ENCODE peak calls at places on chromosomes 12 and 14, in ten cellular contexts. D, E, C, W, G, J, F, A, S and N are unnamed samples.

GRCh38 chr14:72753044-72753710 is 140.7 kb downstream of the DPF3 start:
- DNase-seq in F (no peak), A (no peak), W (no peak), C (no peak), G (no peak), S (peak), D (no peak), E (no peak), J (no peak), N (no peak)

GRCh38 chr12:107386569-107386968 is 293.2 kb upstream of the CRY1 start:
- DNase-seq in C (no peak), E (no peak), J (no peak), G (no peak), F (no peak), D (no peak), A (no peak), W (no peak), S (no peak), N (no peak)

GRCh38 chr12:52990206-52990605 is 16.1 kb upstream of the EIF4B start:
- DNase-seq in F (no peak), C (no peak), W (no peak), A (no peak), E (no peak), G (no peak), J (peak), S (no peak), D (no peak), N (no peak)

GRCh38 chr12:52258335-52258901 is 16.0 kb upstream of the KRT86 start:
- DNase-seq in G (no peak), J (no peak), W (no peak), F (no peak), A (no peak), D (no peak), E (no peak), S (peak), C (no peak), N (no peak)

GRCh38 chr14:99265571-99265970 is 6.4 kb downstream of the BCL11B start:
- DNase-seq in E (no peak), C (no peak), S (no peak), F (no peak), J (no peak), A (no peak), D (no peak), G (no peak), W (no peak), N (no peak)

GRCh38 chr12:116358850-116359761 is 81.6 kb upstream of the MED13L start:
- DNase-seq in E (peak), C (peak), D (peak), J (peak), F (peak), G (peak), W (peak), S (peak), A (peak), N (peak)

GRCh38 chr14:81565441-81566290 is 32.0 kb upstream of the SEL1L start:
- DNase-seq in G (peak), C (no peak), J (no peak), F (peak), D (no peak), W (peak), A (no peak), E (no peak), S (no peak), N (no peak)

GRCh38 chr12:108394196-108394595 is 55.1 kb upstream of the CMKLR1 start:
- DNase-seq in D (no peak), C (peak), J (no peak), F (no peak), E (no peak), A (no peak), W (no peak), S (no peak), G (no peak), N (no peak)

GRCh38 chr12:81610955-81611889 is 147.9 kb downstream of the PPFIA2 start:
- DNase-seq in S (no peak), D (no peak), F (no peak), J (peak), E (no peak), W (peak), G (no peak), C (no peak), A (no peak), N (no peak)

GRCh38 chr14:56422703-56423213 is 156.8 kb upstream of the TMEM260 start:
- DNase-seq in A (peak), E (no peak), S (peak), D (peak), J (peak), W (peak), C (peak), G (peak), F (peak), N (peak)

GRCh38 chr12:77116277-77116676 is 50.9 kb upstream of the E2F7 start:
- DNase-seq in E (no peak), F (no peak), C (no peak), A (no peak), W (no peak), D (no peak), G (no peak), J (peak), S (no peak), N (no peak)

DNA sequence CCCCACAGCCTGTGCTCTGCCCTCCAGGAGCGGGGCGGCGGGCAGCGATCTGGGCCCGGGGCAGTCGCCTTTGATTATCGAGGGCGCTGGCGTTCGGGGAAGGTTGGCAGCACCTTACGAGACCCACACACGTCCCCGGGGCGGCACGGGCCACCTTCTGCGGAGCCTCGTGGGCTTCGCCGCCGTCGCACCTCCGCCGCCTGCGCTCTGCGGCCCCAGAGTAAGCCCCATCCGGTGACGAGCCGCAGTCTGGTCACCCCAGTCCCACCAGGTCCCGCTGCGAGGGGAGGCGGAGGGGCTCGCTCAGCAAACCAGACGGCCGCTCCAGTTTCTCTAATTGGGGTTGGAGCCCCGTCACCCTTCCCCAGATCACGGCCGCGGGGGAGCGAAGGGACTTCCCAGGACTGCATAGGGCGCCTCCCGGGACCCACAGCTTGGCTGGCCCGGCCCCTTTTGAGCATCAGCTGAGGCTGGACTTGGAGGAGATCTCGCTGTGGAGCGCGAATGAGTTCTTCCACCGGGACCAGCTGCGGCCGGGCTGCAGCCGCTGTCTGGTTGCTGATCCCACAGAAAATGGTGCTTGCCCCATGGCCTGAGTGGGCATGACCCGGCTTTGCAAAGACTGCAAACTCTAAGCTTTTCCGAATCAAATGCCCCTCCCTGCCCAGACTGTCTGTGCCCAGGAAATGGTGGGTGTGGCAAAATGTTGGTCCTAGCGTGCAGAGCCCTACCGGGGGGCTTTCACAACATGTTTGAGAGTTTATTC is 559 bp downstream of the LGALS3 start:
- DNase-seq in C (peak), F (no peak), S (peak), W (peak), E (peak), G (peak), D (peak), A (peak), J (peak), N (peak)
- TF ChIP-seq POLR2A in C (no peak), F (no peak), S (no peak), W (peak), E (no peak), G (peak), D (peak), A (peak), J (peak), N (no peak)

GRCh38 chr12:67648306-67649164 is at the start of gene DYRK2:
- DNase-seq in A (peak), F (peak), E (peak), J (peak), S (peak), W (peak), G (peak), D (peak), C (peak), N (peak)

GRCh38 chr12:67649165-67650126 is 901 bp downstream of the DYRK2 start:
- DNase-seq in J (no peak), G (peak), A (peak), F (no peak), E (peak), W (no peak), D (peak), C (peak), S (peak), N (peak)

GRCh38 chr12:67651380-67651695 is 2.8 kb downstream of the DYRK2 start:
- DNase-seq in S (no peak), F (no peak), W (peak), E (no peak), A (peak), C (no peak), D (no peak), G (peak), J (peak), N (no peak)

GRCh38 chr12:67650528-67651379 is 2.2 kb downstream of the DYRK2 start:
- DNase-seq in C (no peak), W (no peak), A (peak), S (no peak), J (no peak), E (no peak), G (no peak), F (no peak), D (no peak), N (peak)

GRCh38 chr12:67650127-67650495 is 1.6 kb downstream of the DYRK2 start:
- DNase-seq in E (no peak), J (no peak), S (no peak), W (no peak), G (no peak), F (no peak), A (no peak), C (peak), D (no peak), N (peak)
- TF ChIP-seq POLR2A in E (no peak), J (no peak), S (no peak), W (no peak), G (no peak), F (no peak), A (no peak), C (no peak), D (no peak), N (no peak)

DNA sequence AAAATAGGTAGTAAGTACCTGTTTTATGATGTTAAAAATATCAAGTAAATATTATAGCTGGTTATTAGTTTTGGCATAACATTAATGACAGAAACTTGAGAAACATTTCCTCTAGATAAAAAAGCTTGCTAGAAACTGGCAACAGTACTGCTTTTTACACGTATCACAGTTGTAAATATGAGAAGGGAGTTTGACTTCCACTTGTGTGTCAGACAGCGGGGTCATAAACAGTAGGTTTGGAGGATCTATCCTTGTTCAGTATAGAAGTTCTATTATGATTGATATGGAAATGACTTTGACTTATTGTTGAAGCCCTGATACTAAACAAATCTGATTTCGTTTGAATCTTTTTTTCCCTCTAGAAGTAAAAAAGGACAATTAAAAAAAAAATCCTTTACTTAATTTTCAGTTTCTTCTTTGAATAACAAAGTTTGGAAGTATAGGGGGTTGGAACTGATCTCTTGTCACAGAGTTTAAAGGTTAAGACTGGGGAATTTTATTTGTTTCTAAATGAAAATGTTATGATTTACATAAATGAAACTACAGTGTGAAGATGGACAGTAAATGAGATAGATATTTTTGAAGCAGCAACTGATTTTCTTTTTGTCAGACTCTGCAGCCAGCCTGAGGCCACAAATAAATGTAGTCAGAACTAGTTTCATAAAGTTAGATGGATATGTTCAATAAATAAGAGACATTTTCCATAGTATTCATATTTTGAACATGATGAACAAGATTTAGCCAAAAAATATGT is 50.0 kb downstream of the WNK1 start:
- DNase-seq in J (peak), D (no peak), E (no peak), W (no peak), C (no peak), G (no peak), F (no peak), A (no peak), S (no peak), N (no peak)
- TF ChIP-seq POLR2A in J (no peak), D (no peak), E (no peak), W (no peak), C (no peak), G (no peak), F (no peak), A (no peak), S (no peak), N (no peak)

DNA sequence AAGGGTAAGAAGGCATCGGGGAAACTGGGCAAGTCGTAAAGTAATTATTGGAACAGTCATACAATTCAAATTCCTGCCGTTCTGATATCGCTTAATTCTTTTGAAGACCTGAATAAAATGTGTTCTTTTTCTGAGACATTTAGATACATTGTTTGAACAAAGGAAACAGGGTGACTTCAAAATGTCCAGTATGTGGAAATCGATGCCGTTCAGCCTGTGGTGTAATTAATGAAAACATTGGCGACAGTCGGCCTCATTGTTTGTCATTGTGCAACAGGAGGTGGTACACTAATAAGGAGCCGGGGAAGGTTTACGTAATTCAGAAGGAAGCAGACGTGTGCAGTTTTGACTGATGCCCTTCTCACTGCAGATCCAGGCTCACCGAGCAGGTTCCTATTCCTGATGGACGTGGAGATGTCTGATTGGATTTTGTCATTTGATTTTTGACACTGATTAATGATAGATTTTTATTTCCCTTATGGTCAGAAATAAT is 92.7 kb downstream of the BORCS5 start:
- DNase-seq in S (peak), D (peak), G (no peak), A (no peak), C (no peak), J (peak), W (peak), E (no peak), F (no peak), N (peak)
- TF ChIP-seq POLR2A in S (no peak), D (no peak), G (no peak), A (no peak), C (no peak), J (no peak), W (no peak), E (no peak), F (no peak), N (no peak)

GRCh38 chr14:101821528-101821927 is 60.0 kb downstream of the PPP2R5C start:
- DNase-seq in G (no peak), D (no peak), S (no peak), E (no peak), C (no peak), A (no peak), F (no peak), W (no peak), J (no peak), N (no peak)

GRCh38 chr14:101824339-101824727 is 62.8 kb downstream of the PPP2R5C start:
- DNase-seq in F (no peak), S (no peak), C (no peak), A (no peak), W (no peak), J (no peak), D (no peak), E (no peak), G (no peak), N (no peak)

GRCh38 chr14:101823081-101823480 is 61.6 kb downstream of the PPP2R5C start:
- DNase-seq in S (no peak), E (no peak), A (no peak), D (no peak), G (no peak), J (peak), C (no peak), F (no peak), W (no peak), N (no peak)

GRCh38 chr14:101825797-101826196 is 64.3 kb downstream of the PPP2R5C start:
- DNase-seq in J (no peak), E (no peak), W (no peak), S (no peak), G (peak), A (no peak), C (no peak), D (no peak), F (no peak), N (no peak)

GRCh38 chr14:101823511-101824120 is 62.1 kb downstream of the PPP2R5C start:
- DNase-seq in S (peak), E (no peak), W (no peak), J (no peak), D (no peak), A (peak), G (peak), F (no peak), C (peak), N (no peak)
- TF ChIP-seq POLR2A in S (no peak), E (peak), W (no peak), J (no peak), D (no peak), A (peak), G (no peak), F (no peak), C (no peak), N (no peak)

GRCh38 chr12:94563261-94563660 is 87.1 kb downstream of the TMCC3 start:
- DNase-seq in E (no peak), S (no peak), A (no peak), J (no peak), G (no peak), W (no peak), C (peak), D (no peak), F (no peak), N (no peak)

GRCh38 chr12:94561943-94562411 is 88.4 kb downstream of the TMCC3 start:
- DNase-seq in E (peak), J (no peak), G (no peak), D (no peak), A (peak), W (no peak), F (no peak), S (peak), C (peak), N (peak)

GRCh38 chr12:94557896-94558295 is 92.5 kb downstream of the TMCC3 start:
- DNase-seq in C (no peak), S (no peak), F (no peak), A (peak), G (no peak), E (no peak), J (no peak), D (no peak), W (no peak), N (no peak)

GRCh38 chr12:94558612-94559011 is 91.7 kb downstream of the TMCC3 start:
- DNase-seq in C (no peak), E (no peak), A (no peak), W (no peak), G (no peak), S (no peak), F (no peak), D (no peak), J (no peak), N (no peak)

GRCh38 chr12:94560416-94561221 is 89.7 kb downstream of the TMCC3 start:
- DNase-seq in S (no peak), F (peak), J (peak), C (no peak), A (peak), E (peak), D (no peak), G (no peak), W (no peak), N (peak)
- TF ChIP-seq POLR2A in S (no peak), F (no peak), J (no peak), C (no peak), A (no peak), E (no peak), D (no peak), G (no peak), W (no peak), N (no peak)

GRCh38 chr14:21268612-21269251 is 510 bp downstream of the HNRNPC start:
- DNase-seq in G (peak), D (peak), J (peak), E (no peak), W (peak), F (peak), C (no peak), S (peak), A (peak), N (peak)

GRCh38 chr14:21264025-21264801 is 5.0 kb downstream of the HNRNPC start:
- DNase-seq in C (no peak), F (no peak), G (peak), A (no peak), W (no peak), S (no peak), J (peak), D (no peak), E (no peak), N (no peak)

GRCh38 chr14:21267886-21268611 is 1.2 kb downstream of the HNRNPC start:
- DNase-seq in E (no peak), A (no peak), S (no peak), W (no peak), D (peak), G (peak), C (no peak), J (peak), F (no peak), N (no peak)

GRCh38 chr14:21269252-21270046 is at the start of gene HNRNPC:
- DNase-seq in D (peak), G (peak), J (peak), A (peak), C (peak), F (peak), S (peak), E (peak), W (peak), N (peak)

GRCh38 chr14:21267431-21267845 is 1.8 kb downstream of the HNRNPC start:
- DNase-seq in W (no peak), J (no peak), G (peak), A (no peak), S (no peak), F (no peak), D (no peak), E (no peak), C (no peak), N (no peak)
- TF ChIP-seq POLR2A in W (peak), J (no peak), G (peak), A (no peak), S (no peak), F (no peak), D (no peak), E (peak), C (no peak), N (no peak)